ENCODE peak calls at places on chromosomes 4 and X, in five cellular contexts. One of them, this sample, is unnamed.

GRCh38 chrX:137858106-137858505 is 292.2 kb downstream of the ZIC3 start:
- DNase-seq in transverse colon: no peak
- DNase-seq in body of pancreas: no peak
- DNase-seq in thyroid gland: no peak
- DNase-seq in HCT116: no peak
- DNase-seq in this sample: no peak

GRCh38 chr4:77187231-77187630 is 30.2 kb downstream of the CCNG2 start:
- DNase-seq in thyroid gland: no peak
- DNase-seq in transverse colon: no peak
- DNase-seq in HCT116: no peak
- DNase-seq in body of pancreas: no peak
- DNase-seq in this sample: no peak

GRCh38 chrX:148867596-148867995 is 367.2 kb downstream of the AFF2 start:
- DNase-seq in thyroid gland: no peak
- DNase-seq in transverse colon: no peak
- DNase-seq in HCT116: no peak
- DNase-seq in body of pancreas: no peak
- DNase-seq in this sample: no peak

GRCh38 chrX:108516184-108516583 is 76.5 kb downstream of the COL4A5 start:
- DNase-seq in thyroid gland: no peak
- DNase-seq in body of pancreas: no peak
- DNase-seq in transverse colon: no peak
- DNase-seq in HCT116: no peak
- DNase-seq in this sample: no peak

GRCh38 chr4:76589872-76590846 is 155.1 kb downstream of the SHROOM3 start:
- DNase-seq in body of pancreas: peak; percentile 65
- DNase-seq in thyroid gland: peak; percentile 92
- DNase-seq in transverse colon: peak; percentile 51
- DNase-seq in HCT116: peak; percentile 39
- DNase-seq in this sample: no peak

GRCh38 chr4:118173956-118174355 is 139.7 kb downstream of the NDST3 start:
- DNase-seq in body of pancreas: no peak
- DNase-seq in thyroid gland: no peak
- DNase-seq in HCT116: no peak
- DNase-seq in transverse colon: no peak
- DNase-seq in this sample: no peak

GRCh38 chr4:34676390-34676789 is 1567.9 kb downstream of the ARAP2 start:
- DNase-seq in thyroid gland: no peak
- DNase-seq in body of pancreas: no peak
- DNase-seq in HCT116: peak; percentile 29
- DNase-seq in transverse colon: no peak
- DNase-seq in this sample: no peak

GRCh38 chr4:74061430-74061829 is 22.9 kb upstream of the CXCL3 start:
- DNase-seq in transverse colon: no peak
- DNase-seq in HCT116: no peak
- DNase-seq in thyroid gland: no peak
- DNase-seq in body of pancreas: no peak
- DNase-seq in this sample: no peak

GRCh38 chr4:55742655-55743191 is 76.9 kb upstream of the EXOC1L start:
- DNase-seq in body of pancreas: no peak
- DNase-seq in thyroid gland: no peak
- DNase-seq in HCT116: no peak
- DNase-seq in transverse colon: no peak
- DNase-seq in this sample: peak; percentile 80

GRCh38 chr4:107930821-107931774 is at the start of gene CYP2U1:
- DNase-seq in transverse colon: peak; percentile 88
- DNase-seq in thyroid gland: peak; percentile 86
- DNase-seq in HCT116: peak; percentile 36
- DNase-seq in body of pancreas: peak; percentile 85
- DNase-seq in this sample: peak; percentile 72
- TF ChIP-seq POLR2A in transverse colon: peak; percentile 43
- TF ChIP-seq POLR2A in thyroid gland: peak; percentile 75
- TF ChIP-seq POLR2A in HCT116: peak; percentile 56
- TF ChIP-seq POLR2A in body of pancreas: peak; percentile 39
- TF ChIP-seq POLR2A in this sample: no peak

GRCh38 chr4:153684182-153685073 is at the start of gene TLR2:
- DNase-seq in body of pancreas: peak; percentile 80
- DNase-seq in HCT116: no peak
- DNase-seq in thyroid gland: peak; percentile 75
- DNase-seq in transverse colon: peak; percentile 73
- DNase-seq in this sample: peak; percentile 27
- TF ChIP-seq POLR2A in body of pancreas: no peak
- TF ChIP-seq POLR2A in HCT116: no peak
- TF ChIP-seq POLR2A in thyroid gland: no peak
- TF ChIP-seq POLR2A in transverse colon: peak; percentile 38
- TF ChIP-seq POLR2A in this sample: no peak

GRCh38 chrX:1416327-1416784 is 24.4 kb upstream of the SLC25A6 start:
- DNase-seq in body of pancreas: no peak
- DNase-seq in thyroid gland: no peak
- DNase-seq in transverse colon: no peak
- DNase-seq in HCT116: no peak
- DNase-seq in this sample: no peak
- TF ChIP-seq POLR2A in body of pancreas: no peak
- TF ChIP-seq POLR2A in thyroid gland: no peak
- TF ChIP-seq POLR2A in transverse colon: no peak
- TF ChIP-seq POLR2A in HCT116: no peak
- TF ChIP-seq POLR2A in this sample: peak; percentile 2

DNA sequence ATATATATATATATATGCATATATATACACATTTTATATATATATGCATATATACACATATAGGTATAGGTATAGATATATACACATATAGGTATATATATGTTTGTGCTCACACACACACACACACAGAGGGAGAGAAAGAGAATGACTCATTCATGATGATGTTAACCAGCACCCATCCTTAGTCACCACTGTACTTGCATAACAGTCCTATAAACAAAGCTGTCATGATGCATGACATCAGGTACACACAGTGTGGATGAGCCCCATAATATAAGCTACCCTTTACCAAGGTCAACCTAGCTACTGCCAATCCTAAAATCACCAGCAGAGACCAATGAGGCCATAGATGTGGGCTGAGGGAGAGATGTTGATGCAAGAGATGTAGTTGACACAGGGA is 1408.0 kb downstream of the RAPGEF2 start:
- DNase-seq in thyroid gland: no peak
- DNase-seq in body of pancreas: no peak
- DNase-seq in transverse colon: no peak
- DNase-seq in HCT116: no peak
- DNase-seq in this sample: no peak
- TF ChIP-seq POLR2A in thyroid gland: no peak
- TF ChIP-seq POLR2A in body of pancreas: no peak
- TF ChIP-seq POLR2A in transverse colon: no peak
- TF ChIP-seq POLR2A in HCT116: no peak
- TF ChIP-seq POLR2A in this sample: no peak

DNA sequence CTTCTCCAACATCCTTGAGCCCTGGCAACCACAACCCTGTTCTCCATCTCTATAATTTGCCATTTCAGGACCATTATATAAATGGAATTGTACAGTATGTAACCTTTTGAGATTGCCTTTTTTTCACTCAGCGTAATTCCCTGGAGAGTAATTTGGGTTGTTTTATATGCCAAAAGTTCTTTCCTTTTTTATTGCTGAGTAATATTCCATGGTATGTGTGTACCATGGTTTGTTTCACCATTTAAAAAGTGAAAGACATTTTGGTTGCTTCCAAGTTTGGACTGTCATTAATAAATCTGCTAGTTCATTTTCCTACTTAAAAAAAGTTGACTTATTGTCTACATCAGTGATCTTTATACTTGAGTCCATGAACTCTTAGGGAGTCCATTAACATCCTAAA is 33.0 kb upstream of the SMIM10 start:
- DNase-seq in transverse colon: no peak
- DNase-seq in thyroid gland: no peak
- DNase-seq in body of pancreas: no peak
- DNase-seq in HCT116: no peak
- DNase-seq in this sample: no peak
- TF ChIP-seq POLR2A in transverse colon: no peak
- TF ChIP-seq POLR2A in thyroid gland: no peak
- TF ChIP-seq POLR2A in body of pancreas: no peak
- TF ChIP-seq POLR2A in HCT116: no peak
- TF ChIP-seq POLR2A in this sample: no peak

GRCh38 chrX:101417190-101417589 is 9.2 kb downstream of the HNRNPH2 start:
- DNase-seq in body of pancreas: no peak
- DNase-seq in HCT116: no peak
- DNase-seq in thyroid gland: no peak
- DNase-seq in transverse colon: no peak
- DNase-seq in this sample: peak; percentile 30

GRCh38 chrX:101419489-101419888 is 11.5 kb downstream of the HNRNPH2 start:
- DNase-seq in body of pancreas: no peak
- DNase-seq in thyroid gland: peak; percentile 19
- DNase-seq in transverse colon: no peak
- DNase-seq in HCT116: no peak
- DNase-seq in this sample: no peak

GRCh38 chrX:101415180-101416130 is 7.4 kb downstream of the HNRNPH2 start:
- DNase-seq in HCT116: no peak
- DNase-seq in thyroid gland: no peak
- DNase-seq in transverse colon: no peak
- DNase-seq in body of pancreas: peak; percentile 39
- DNase-seq in this sample: peak; percentile 79

GRCh38 chrX:101416691-101417090 is 8.7 kb downstream of the HNRNPH2 start:
- DNase-seq in body of pancreas: no peak
- DNase-seq in HCT116: no peak
- DNase-seq in thyroid gland: no peak
- DNase-seq in transverse colon: no peak
- DNase-seq in this sample: no peak

DNA sequence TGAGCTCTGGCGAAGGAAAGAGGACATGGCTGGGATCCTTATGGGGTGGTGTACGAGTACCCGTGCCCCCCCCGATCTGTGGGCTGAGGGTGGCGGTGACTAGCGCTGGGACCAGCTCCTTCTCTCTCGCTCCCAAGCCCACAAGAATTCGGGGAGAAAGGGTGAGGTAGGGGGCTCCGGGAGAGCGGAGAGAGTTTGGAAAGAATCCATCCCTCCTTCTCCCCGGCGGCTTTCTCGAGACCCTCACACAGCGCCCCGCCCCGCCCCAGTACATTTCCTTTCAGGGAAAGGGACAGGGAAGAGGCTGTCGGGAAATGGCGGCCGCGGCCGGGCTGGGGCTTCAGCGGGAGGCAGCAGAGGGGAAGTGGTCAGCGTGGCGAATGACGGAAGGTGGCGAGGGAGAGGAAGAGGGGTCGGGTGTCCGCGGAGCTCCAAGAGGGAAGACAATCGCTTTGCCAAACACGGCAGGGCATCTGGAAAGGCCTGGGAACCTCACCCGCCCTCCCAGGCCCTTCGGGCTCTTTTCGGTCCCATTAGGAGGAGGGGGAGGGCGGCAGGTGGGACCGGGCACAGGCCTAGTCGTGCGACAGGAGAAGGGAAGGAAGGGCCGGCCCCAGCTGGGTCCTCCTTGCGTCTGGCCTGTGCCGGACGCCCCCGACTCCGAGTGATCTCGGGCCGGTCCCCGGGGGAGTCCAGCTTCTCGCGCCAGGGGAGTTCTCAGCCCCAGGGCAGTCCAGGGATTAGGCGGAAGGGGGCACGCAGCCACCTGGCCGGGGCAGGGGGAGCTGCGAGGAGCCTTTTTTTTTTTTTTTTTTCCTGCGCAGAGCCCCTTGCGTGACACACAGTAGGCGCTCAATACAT is 10.2 kb downstream of the HNRNPH2 start:
- DNase-seq in HCT116: no peak
- DNase-seq in body of pancreas: peak; percentile 45
- DNase-seq in transverse colon: peak; percentile 59
- DNase-seq in thyroid gland: peak; percentile 56
- DNase-seq in this sample: peak; percentile 31
- TF ChIP-seq POLR2A in HCT116: no peak
- TF ChIP-seq POLR2A in body of pancreas: peak; percentile 29
- TF ChIP-seq POLR2A in transverse colon: peak; percentile 37
- TF ChIP-seq POLR2A in thyroid gland: peak; percentile 67
- TF ChIP-seq POLR2A in this sample: no peak

DNA sequence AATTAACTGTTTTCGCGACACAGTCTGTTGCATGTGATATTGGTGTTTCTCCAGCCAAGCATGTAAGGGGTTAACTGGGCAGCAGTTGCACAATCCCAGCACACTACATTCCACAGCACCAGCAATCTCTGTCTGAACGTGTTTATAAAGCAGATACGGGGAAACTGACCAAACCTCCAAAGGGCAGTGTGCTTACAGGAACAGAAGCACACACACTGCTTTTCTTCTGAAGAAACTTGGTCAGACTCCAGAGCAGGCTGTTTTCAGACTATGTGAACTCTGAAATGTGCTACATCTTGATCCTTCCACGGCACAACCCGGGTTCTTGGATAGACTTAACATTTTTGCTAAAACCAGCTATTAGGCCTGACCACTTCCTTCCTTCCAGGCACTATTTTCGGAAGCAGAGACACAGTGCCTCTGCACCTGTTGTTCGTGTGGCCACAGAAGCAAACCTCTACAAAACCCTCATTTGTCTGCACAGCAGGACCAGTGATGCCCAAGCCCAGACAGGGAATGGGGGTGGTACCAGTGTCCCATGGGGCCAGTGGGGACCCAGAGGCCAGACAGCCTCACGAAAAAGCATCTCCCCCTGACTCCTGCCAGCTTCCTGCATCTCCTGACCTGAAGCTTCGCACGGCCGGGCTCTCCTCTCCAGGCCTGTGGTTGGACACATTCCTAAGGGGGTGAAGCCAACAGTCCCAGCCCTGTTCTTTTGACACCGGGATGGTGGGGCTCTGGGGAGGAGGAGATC is 90.1 kb downstream of the IRF2 start:
- DNase-seq in HCT116: no peak
- DNase-seq in thyroid gland: peak; percentile 22
- DNase-seq in body of pancreas: peak; percentile 76
- DNase-seq in transverse colon: peak; percentile 59
- DNase-seq in this sample: no peak
- TF ChIP-seq POLR2A in HCT116: no peak
- TF ChIP-seq POLR2A in thyroid gland: no peak
- TF ChIP-seq POLR2A in body of pancreas: no peak
- TF ChIP-seq POLR2A in transverse colon: peak; percentile 34
- TF ChIP-seq POLR2A in this sample: no peak

GRCh38 chr4:2462218-2462991 is 6.5 kb upstream of the RNF4 start:
- DNase-seq in transverse colon: peak; percentile 66
- DNase-seq in body of pancreas: peak; percentile 66
- DNase-seq in HCT116: peak; percentile 15
- DNase-seq in thyroid gland: peak; percentile 65
- DNase-seq in this sample: peak; percentile 80
- TF ChIP-seq POLR2A in transverse colon: no peak
- TF ChIP-seq POLR2A in body of pancreas: no peak
- TF ChIP-seq POLR2A in HCT116: no peak
- TF ChIP-seq POLR2A in thyroid gland: no peak
- TF ChIP-seq POLR2A in this sample: no peak